ENCODE peak calls at places on chromosome 9, in four cellular contexts. A is skeletal muscle cell; L is right atrium auricular region; H is activated naive CD4-positive, alpha-beta T cell treated with Interleukin-2 at 50 U/mL for 16 hours. V is an unnamed sample.

GRCh38 chr9:92385001-92385400 is 19.4 kb downstream of the OGN start:
- DNase-seq in A (no peak), L (no peak), H (no peak), V (no peak)

GRCh38 chr9:136597965-136598364 is 52.1 kb upstream of the NOTCH1 start:
- DNase-seq in A (no peak), L (no peak), H (no peak), V (no peak)

GRCh38 chr9:27645166-27645840 is 72.0 kb upstream of the C9orf72 start:
- DNase-seq in A (no peak), L (no peak), H (no peak), V (no peak)

GRCh38 chr9:113511856-113512761 is 48.6 kb downstream of the RGS3 start:
- DNase-seq in A (no peak), L (no peak), H (peak), V (no peak)

GRCh38 chr9:32247173-32247572 is 137.3 kb upstream of the ACO1 start:
- DNase-seq in A (no peak), L (no peak), H (no peak), V (no peak)

GRCh38 chr9:113556877-113557593 is 93.5 kb downstream of the RGS3 start:
- DNase-seq in A (no peak), L (no peak), H (no peak), V (no peak)

GRCh38 chr9:133989554-133990365 is 2.4 kb downstream of the VAV2 start:
- DNase-seq in A (no peak), L (no peak), H (no peak), V (peak)

GRCh38 chr9:6782981-6783380 is 25.2 kb downstream of the KDM4C start:
- DNase-seq in A (no peak), L (no peak), H (no peak), V (no peak)

GRCh38 chr9:105908069-105908468 is 213.7 kb downstream of the TMEM38B start:
- DNase-seq in A (no peak), L (no peak), H (no peak), V (no peak)

GRCh38 chr9:13412323-13412722 is 132.8 kb upstream of the MPDZ start:
- DNase-seq in A (no peak), L (no peak), H (no peak), V (no peak)

GRCh38 chr9:125913551-125913950 is 166.4 kb downstream of the PBX3 start:
- DNase-seq in A (no peak), L (no peak), H (no peak), V (no peak)

GRCh38 chr9:93058357-93059096 is at the start of gene SUSD3:
- DNase-seq in A (no peak), L (no peak), H (peak), V (peak)

GRCh38 chr9:16442622-16443021 is 427.8 kb downstream of the BNC2 start:
- DNase-seq in A (peak), L (no peak), H (no peak), V (no peak)

GRCh38 chr9:18857769-18858168 is 175.2 kb downstream of the SAXO1 start:
- DNase-seq in A (peak), L (no peak), H (no peak), V (no peak)

GRCh38 chr9:108444400-108445358 is 411.1 kb downstream of the ACTL7B start:
- DNase-seq in A (peak), L (no peak), H (no peak), V (no peak)

GRCh38 chr9:32839013-32839442 is 55.7 kb downstream of the TMEM215 start:
- DNase-seq in A (no peak), L (no peak), H (no peak), V (no peak)